ENCODE peak calls at places on chromosomes 16 and 17, in eight cellular contexts. One of them, this sample, is unnamed.

GRCh38 chr17:16928406-16929280 is 43.3 kb downstream of the TNFRSF13B start:
- DNase-seq in heart left ventricle: no peak
- DNase-seq in aorta: no peak
- DNase-seq in neuronal stem cell: no peak
- DNase-seq in right cardiac atrium: no peak
- DNase-seq in CD8-positive, alpha-beta memory T cell: no peak
- DNase-seq in HL-60: no peak
- DNase-seq in mesendoderm: no peak
- DNase-seq in this sample: no peak

GRCh38 chr17:17815062-17815406 is 21.8 kb downstream of the SREBF1 start:
- DNase-seq in heart left ventricle: peak; percentile 68
- DNase-seq in aorta: no peak
- DNase-seq in neuronal stem cell: no peak
- DNase-seq in right cardiac atrium: no peak
- DNase-seq in CD8-positive, alpha-beta memory T cell: no peak
- DNase-seq in HL-60: no peak
- DNase-seq in mesendoderm: no peak
- DNase-seq in this sample: no peak

GRCh38 chr17:75317671-75318070 is 28.4 kb upstream of the SLC25A19 start:
- DNase-seq in heart left ventricle: no peak
- DNase-seq in aorta: no peak
- DNase-seq in neuronal stem cell: no peak
- DNase-seq in right cardiac atrium: no peak
- DNase-seq in CD8-positive, alpha-beta memory T cell: no peak
- DNase-seq in HL-60: peak; percentile 43
- DNase-seq in mesendoderm: peak; percentile 34
- DNase-seq in this sample: no peak

GRCh38 chr16:56961386-56961785 is 364 bp upstream of the CETP start:
- DNase-seq in heart left ventricle: no peak
- DNase-seq in aorta: no peak
- DNase-seq in neuronal stem cell: no peak
- DNase-seq in right cardiac atrium: no peak
- DNase-seq in CD8-positive, alpha-beta memory T cell: no peak
- DNase-seq in HL-60: no peak
- DNase-seq in mesendoderm: no peak
- DNase-seq in this sample: no peak

GRCh38 chr16:56190903-56191806 is at the start of gene GNAO1:
- DNase-seq in heart left ventricle: peak; percentile 81
- DNase-seq in aorta: peak; percentile 75
- DNase-seq in neuronal stem cell: peak; percentile 69
- DNase-seq in right cardiac atrium: peak; percentile 93
- DNase-seq in CD8-positive, alpha-beta memory T cell: peak; percentile 26
- DNase-seq in HL-60: no peak
- DNase-seq in mesendoderm: peak; percentile 76
- DNase-seq in this sample: peak; percentile 50

GRCh38 chr17:10875411-10875810 is 37.5 kb upstream of the PIRT start:
- DNase-seq in heart left ventricle: no peak
- DNase-seq in aorta: no peak
- DNase-seq in neuronal stem cell: peak; percentile 48
- DNase-seq in right cardiac atrium: no peak
- DNase-seq in CD8-positive, alpha-beta memory T cell: no peak
- DNase-seq in HL-60: no peak
- DNase-seq in mesendoderm: peak; percentile 74
- DNase-seq in this sample: no peak

GRCh38 chr16:57261806-57262205 is 16.7 kb downstream of the ARL2BP start:
- DNase-seq in heart left ventricle: no peak
- DNase-seq in aorta: no peak
- DNase-seq in neuronal stem cell: no peak
- DNase-seq in right cardiac atrium: no peak
- DNase-seq in CD8-positive, alpha-beta memory T cell: no peak
- DNase-seq in HL-60: no peak
- DNase-seq in mesendoderm: no peak
- DNase-seq in this sample: no peak

GRCh38 chr16:53048139-53048915 is 4.4 kb downstream of the CHD9NB start:
- DNase-seq in heart left ventricle: no peak
- DNase-seq in aorta: no peak
- DNase-seq in neuronal stem cell: no peak
- DNase-seq in right cardiac atrium: no peak
- DNase-seq in CD8-positive, alpha-beta memory T cell: no peak
- DNase-seq in HL-60: no peak
- DNase-seq in mesendoderm: no peak
- DNase-seq in this sample: no peak

GRCh38 chr16:85465328-85466307 is 147.5 kb upstream of the GSE1 start:
- DNase-seq in heart left ventricle: peak; percentile 83
- DNase-seq in aorta: no peak
- DNase-seq in neuronal stem cell: no peak
- DNase-seq in right cardiac atrium: peak; percentile 90
- DNase-seq in CD8-positive, alpha-beta memory T cell: no peak
- DNase-seq in HL-60: no peak
- DNase-seq in mesendoderm: no peak
- DNase-seq in this sample: no peak

GRCh38 chr16:23966577-23966976 is 130.8 kb downstream of the PRKCB start:
- DNase-seq in heart left ventricle: no peak
- DNase-seq in aorta: no peak
- DNase-seq in neuronal stem cell: no peak
- DNase-seq in right cardiac atrium: no peak
- DNase-seq in CD8-positive, alpha-beta memory T cell: no peak
- DNase-seq in HL-60: peak; percentile 33
- DNase-seq in mesendoderm: no peak
- DNase-seq in this sample: no peak

GRCh38 chr17:32527146-32527545 is 40.4 kb downstream of the CDK5R1 start:
- DNase-seq in heart left ventricle: no peak
- DNase-seq in aorta: no peak
- DNase-seq in neuronal stem cell: no peak
- DNase-seq in right cardiac atrium: no peak
- DNase-seq in CD8-positive, alpha-beta memory T cell: no peak
- DNase-seq in HL-60: no peak
- DNase-seq in mesendoderm: no peak
- DNase-seq in this sample: no peak

GRCh38 chr16:75267631-75268264 is 16.3 kb upstream of the BCAR1 start:
- DNase-seq in heart left ventricle: peak; percentile 76
- DNase-seq in aorta: peak; percentile 60
- DNase-seq in neuronal stem cell: no peak
- DNase-seq in right cardiac atrium: peak; percentile 89
- DNase-seq in CD8-positive, alpha-beta memory T cell: no peak
- DNase-seq in HL-60: no peak
- DNase-seq in mesendoderm: peak; percentile 63
- DNase-seq in this sample: no peak

GRCh38 chr16:31700200-31700529 is 172.5 kb downstream of the AHSP start:
- DNase-seq in heart left ventricle: no peak
- DNase-seq in aorta: no peak
- DNase-seq in neuronal stem cell: no peak
- DNase-seq in right cardiac atrium: no peak
- DNase-seq in CD8-positive, alpha-beta memory T cell: no peak
- DNase-seq in HL-60: no peak
- DNase-seq in mesendoderm: no peak
- DNase-seq in this sample: no peak

GRCh38 chr17:4636474-4637100 is 4.9 kb downstream of the ALOX15 start:
- DNase-seq in heart left ventricle: no peak
- DNase-seq in aorta: no peak
- DNase-seq in neuronal stem cell: no peak
- DNase-seq in right cardiac atrium: no peak
- DNase-seq in CD8-positive, alpha-beta memory T cell: no peak
- DNase-seq in HL-60: peak; percentile 14
- DNase-seq in mesendoderm: no peak
- DNase-seq in this sample: no peak

GRCh38 chr16:68665501-68665900 is 20.4 kb downstream of the CDH3 start:
- DNase-seq in heart left ventricle: no peak
- DNase-seq in aorta: no peak
- DNase-seq in neuronal stem cell: no peak
- DNase-seq in right cardiac atrium: no peak
- DNase-seq in CD8-positive, alpha-beta memory T cell: no peak
- DNase-seq in HL-60: no peak
- DNase-seq in mesendoderm: no peak
- DNase-seq in this sample: no peak

GRCh38 chr16:22977294-22977697 is 163.3 kb downstream of the HS3ST2 start:
- DNase-seq in heart left ventricle: no peak
- DNase-seq in aorta: no peak
- DNase-seq in neuronal stem cell: no peak
- DNase-seq in right cardiac atrium: no peak
- DNase-seq in CD8-positive, alpha-beta memory T cell: no peak
- DNase-seq in HL-60: no peak
- DNase-seq in mesendoderm: peak; percentile 67
- DNase-seq in this sample: no peak

DNA sequence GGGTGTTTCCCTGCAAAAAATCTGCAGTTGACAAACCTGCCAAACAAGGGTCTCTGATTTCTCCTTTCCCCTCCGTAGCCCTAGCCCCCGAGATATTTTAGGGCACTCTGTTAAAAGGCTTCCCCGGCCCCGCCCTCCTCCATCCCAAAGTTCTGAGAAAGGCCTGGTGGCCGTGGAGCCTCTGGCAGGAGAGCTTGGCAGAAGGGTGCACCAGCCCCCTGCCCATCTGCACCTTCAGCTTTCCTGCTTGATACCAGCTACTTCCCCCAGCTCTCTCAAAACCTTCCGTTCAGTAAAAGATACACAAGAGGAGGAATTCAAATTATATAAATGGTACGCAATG is 711 bp upstream of the CANT1 start:
- DNase-seq in heart left ventricle: no peak
- DNase-seq in aorta: no peak
- DNase-seq in neuronal stem cell: no peak
- DNase-seq in right cardiac atrium: peak; percentile 44
- DNase-seq in CD8-positive, alpha-beta memory T cell: no peak
- DNase-seq in HL-60: no peak
- DNase-seq in mesendoderm: no peak
- DNase-seq in this sample: no peak
- H3K27ac ChIP-seq in heart left ventricle: peak overlapping the region; percentile 75
- H3K27ac ChIP-seq in aorta: peak overlapping the region; percentile 46
- H3K27ac ChIP-seq in neuronal stem cell: no peak overlapping the region
- H3K27ac ChIP-seq in right cardiac atrium: peak overlapping the region; percentile 85
- H3K27ac ChIP-seq in CD8-positive, alpha-beta memory T cell: peak overlapping the region; percentile 88
- H3K27ac ChIP-seq in HL-60: peak overlapping the region; percentile 76
- H3K27ac ChIP-seq in mesendoderm: no peak overlapping the region
- H3K27ac ChIP-seq in this sample: peak overlapping the region; percentile 75

DNA sequence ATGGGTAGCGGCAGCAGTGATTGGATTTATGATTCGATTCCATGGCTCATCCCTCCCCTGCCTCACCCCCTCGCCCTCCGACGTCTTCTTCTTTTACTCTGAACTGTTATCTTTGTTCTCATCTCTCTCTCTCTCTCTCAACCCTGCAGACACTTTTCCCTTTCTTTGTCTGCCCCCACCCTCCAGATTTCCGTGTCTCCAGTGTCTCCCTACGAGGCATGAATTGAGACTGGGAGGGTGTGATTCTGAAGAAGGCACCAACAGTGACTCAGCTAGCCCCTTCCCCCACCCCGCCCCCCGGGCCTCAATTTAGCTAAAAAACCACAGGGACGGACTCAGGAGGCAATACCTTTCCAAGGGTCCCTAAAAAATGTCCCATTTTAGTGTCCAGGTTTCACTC is 47.6 kb upstream of the STH start:
- DNase-seq in heart left ventricle: no peak
- DNase-seq in aorta: no peak
- DNase-seq in neuronal stem cell: no peak
- DNase-seq in right cardiac atrium: no peak
- DNase-seq in CD8-positive, alpha-beta memory T cell: no peak
- DNase-seq in HL-60: no peak
- DNase-seq in mesendoderm: peak; percentile 74
- DNase-seq in this sample: no peak
- H3K4me3 ChIP-seq in heart left ventricle: no peak overlapping the region
- H3K4me3 ChIP-seq in aorta: no peak overlapping the region
- H3K4me3 ChIP-seq in neuronal stem cell: no peak overlapping the region
- H3K4me3 ChIP-seq in right cardiac atrium: no peak overlapping the region
- H3K4me3 ChIP-seq in CD8-positive, alpha-beta memory T cell: no peak overlapping the region
- H3K4me3 ChIP-seq in HL-60: no peak overlapping the region
- H3K4me3 ChIP-seq in mesendoderm: no peak overlapping the region
- H3K4me3 ChIP-seq in this sample: no peak overlapping the region

DNA sequence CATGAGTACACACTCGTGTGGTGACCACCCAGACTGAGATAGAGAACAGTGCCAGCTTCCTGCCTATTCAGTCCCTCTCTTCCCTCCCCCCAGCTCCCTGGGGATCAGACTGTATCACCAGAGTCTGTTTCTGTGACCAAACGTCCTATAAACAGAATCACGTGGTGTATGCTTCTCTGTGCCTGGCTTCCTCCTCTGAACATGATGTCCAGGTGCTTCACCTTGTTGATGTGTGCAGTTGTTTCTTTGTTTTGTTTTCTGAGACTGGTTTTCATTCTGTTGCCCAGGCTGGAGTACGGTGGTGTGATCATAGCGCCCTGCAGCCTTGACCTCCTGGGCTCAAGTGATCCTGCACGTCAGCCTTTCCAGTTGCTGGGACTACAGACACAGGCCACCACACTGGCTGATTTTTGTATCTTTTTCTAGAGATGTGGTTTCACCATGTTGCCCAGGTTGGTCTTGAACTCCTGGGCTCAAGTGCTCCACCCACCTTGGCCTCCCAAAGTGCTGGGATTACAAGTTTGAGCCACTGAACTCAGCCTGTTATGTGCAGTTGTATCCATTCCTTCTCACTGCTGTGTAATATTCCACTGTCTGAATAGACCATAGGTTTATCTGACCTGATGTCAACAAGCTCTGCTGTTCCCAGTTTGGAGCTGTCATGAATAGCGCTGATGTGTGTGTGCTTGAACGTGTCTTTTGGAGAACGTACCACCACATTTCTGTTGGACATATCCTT is 28.9 kb upstream of the PRM1 start:
- DNase-seq in heart left ventricle: no peak
- DNase-seq in aorta: no peak
- DNase-seq in neuronal stem cell: no peak
- DNase-seq in right cardiac atrium: no peak
- DNase-seq in CD8-positive, alpha-beta memory T cell: no peak
- DNase-seq in HL-60: peak; percentile 59
- DNase-seq in mesendoderm: no peak
- DNase-seq in this sample: no peak
- H3K27ac ChIP-seq in heart left ventricle: peak overlapping the region; percentile 59
- H3K27ac ChIP-seq in aorta: no peak overlapping the region
- H3K27ac ChIP-seq in neuronal stem cell: no peak overlapping the region
- H3K27ac ChIP-seq in right cardiac atrium: no peak overlapping the region
- H3K27ac ChIP-seq in CD8-positive, alpha-beta memory T cell: no peak overlapping the region
- H3K27ac ChIP-seq in HL-60: peak overlapping the region; percentile 91
- H3K27ac ChIP-seq in mesendoderm: no peak overlapping the region
- H3K27ac ChIP-seq in this sample: no peak overlapping the region

GRCh38 chr17:49472527-49472926 is 22.6 kb upstream of the NGFR start:
- DNase-seq in heart left ventricle: peak; percentile 32
- DNase-seq in aorta: no peak
- DNase-seq in neuronal stem cell: no peak
- DNase-seq in right cardiac atrium: peak; percentile 27
- DNase-seq in CD8-positive, alpha-beta memory T cell: no peak
- DNase-seq in HL-60: no peak
- DNase-seq in mesendoderm: no peak
- DNase-seq in this sample: no peak

GRCh38 chr17:49468827-49469385 is 26.2 kb upstream of the NGFR start:
- DNase-seq in heart left ventricle: no peak
- DNase-seq in aorta: no peak
- DNase-seq in neuronal stem cell: no peak
- DNase-seq in right cardiac atrium: no peak
- DNase-seq in CD8-positive, alpha-beta memory T cell: no peak
- DNase-seq in HL-60: no peak
- DNase-seq in mesendoderm: no peak
- DNase-seq in this sample: no peak

GRCh38 chr17:49471769-49472168 is 23.3 kb upstream of the NGFR start:
- DNase-seq in heart left ventricle: no peak
- DNase-seq in aorta: no peak
- DNase-seq in neuronal stem cell: no peak
- DNase-seq in right cardiac atrium: no peak
- DNase-seq in CD8-positive, alpha-beta memory T cell: no peak
- DNase-seq in HL-60: no peak
- DNase-seq in mesendoderm: no peak
- DNase-seq in this sample: no peak

GRCh38 chr17:49471089-49471683 is 23.9 kb upstream of the NGFR start:
- DNase-seq in heart left ventricle: peak; percentile 37
- DNase-seq in aorta: no peak
- DNase-seq in neuronal stem cell: no peak
- DNase-seq in right cardiac atrium: peak; percentile 72
- DNase-seq in CD8-positive, alpha-beta memory T cell: no peak
- DNase-seq in HL-60: no peak
- DNase-seq in mesendoderm: peak; percentile 64
- DNase-seq in this sample: no peak

GRCh38 chr17:49469831-49470568 is 25.1 kb upstream of the NGFR start:
- DNase-seq in heart left ventricle: no peak
- DNase-seq in aorta: no peak
- DNase-seq in neuronal stem cell: peak; percentile 61
- DNase-seq in right cardiac atrium: peak; percentile 83
- DNase-seq in CD8-positive, alpha-beta memory T cell: no peak
- DNase-seq in HL-60: no peak
- DNase-seq in mesendoderm: no peak
- DNase-seq in this sample: no peak
- H3K4me3 ChIP-seq in heart left ventricle: peak overlapping the region; percentile 32
- H3K4me3 ChIP-seq in aorta: no peak overlapping the region
- H3K4me3 ChIP-seq in neuronal stem cell: no peak overlapping the region
- H3K4me3 ChIP-seq in right cardiac atrium: peak overlapping the region; percentile 12
- H3K4me3 ChIP-seq in CD8-positive, alpha-beta memory T cell: no peak overlapping the region
- H3K4me3 ChIP-seq in HL-60: no peak overlapping the region
- H3K4me3 ChIP-seq in mesendoderm: no peak overlapping the region
- H3K4me3 ChIP-seq in this sample: no peak overlapping the region